ENCODE peak calls at places on chromosomes 3 and 15, in five cellular contexts. Q is GM12878, P is K562, D is H1, H is HepG2. J is an unnamed sample.

GRCh38 chr15:75532413-75533250 is 46.5 kb downstream of the PTPN9 start:
- DNase-seq in Q (no peak), P (peak), D (no peak), H (peak), J (peak)

GRCh38 chr3:52196977-52197376 is 983 bp upstream of the ALAS1 start:
- DNase-seq in Q (no peak), P (no peak), D (no peak), H (no peak), J (no peak)

GRCh38 chr15:72086010-72086697 is 31.8 kb downstream of the MYO9A start:
- DNase-seq in Q (no peak), P (no peak), D (no peak), H (no peak), J (no peak)

GRCh38 chr3:182364323-182364722 is 429.0 kb upstream of the ATP11B start:
- DNase-seq in Q (no peak), P (no peak), D (no peak), H (no peak), J (peak)

GRCh38 chr15:28885289-28885629 is 515 bp upstream of the APBA2 start:
- DNase-seq in Q (no peak), P (no peak), D (no peak), H (no peak), J (no peak)

GRCh38 chr15:92462771-92463170 is 69.1 kb downstream of the ST8SIA2 start:
- DNase-seq in Q (no peak), P (no peak), D (no peak), H (no peak), J (no peak)

GRCh38 chr3:197367081-197367780 is 68.8 kb upstream of the DLG1 start:
- DNase-seq in Q (no peak), P (no peak), D (no peak), H (peak), J (peak)

GRCh38 chr3:28273837-28274236 is 32.4 kb downstream of the CMC1 start:
- DNase-seq in Q (no peak), P (no peak), D (no peak), H (no peak), J (no peak)

GRCh38 chr3:187098925-187099512 is 40.3 kb downstream of the RPL39L start:
- DNase-seq in Q (no peak), P (no peak), D (no peak), H (no peak), J (no peak)

GRCh38 chr15:81303241-81304225 is 20.4 kb downstream of the STARD5 start:
- DNase-seq in Q (no peak), P (no peak), D (peak), H (no peak), J (no peak)

GRCh38 chr3:33000698-33001385 is 49.4 kb downstream of the CCR4 start:
- DNase-seq in Q (no peak), P (no peak), D (no peak), H (no peak), J (no peak)

GRCh38 chr3:105094588-105094987 is 272.1 kb upstream of the ALCAM start:
- DNase-seq in Q (no peak), P (no peak), D (no peak), H (no peak), J (no peak)

GRCh38 chr3:5634411-5634810 is 446.9 kb downstream of the EDEM1 start:
- DNase-seq in Q (no peak), P (no peak), D (no peak), H (no peak), J (no peak)

GRCh38 chr3:126746395-126747177 is 42.5 kb downstream of the CHCHD6 start:
- DNase-seq in Q (no peak), P (peak), D (no peak), H (peak), J (peak)

GRCh38 chr3:181711325-181712135 is at the start of gene SOX2:
- DNase-seq in Q (no peak), P (peak), D (peak), H (peak), J (peak)

GRCh38 chr3:88003115-88003755 is 55.6 kb downstream of the CGGBP1 start:
- DNase-seq in Q (no peak), P (peak), D (no peak), H (peak), J (peak)

GRCh38 chr3:53941945-53942344 is 50.3 kb upstream of the SELENOK start:
- DNase-seq in Q (no peak), P (no peak), D (no peak), H (no peak), J (no peak)

GRCh38 chr3:4426782-4427344 is 40.2 kb downstream of the SUMF1 start:
- DNase-seq in Q (peak), P (no peak), D (no peak), H (peak), J (peak)

GRCh38 chr3:4425707-4426106 is 41.4 kb downstream of the SUMF1 start:
- DNase-seq in Q (no peak), P (no peak), D (no peak), H (no peak), J (no peak)

GRCh38 chr3:4426261-4426781 is 40.7 kb downstream of the SUMF1 start:
- DNase-seq in Q (no peak), P (no peak), D (no peak), H (no peak), J (no peak)

GRCh38 chr3:4421121-4421520 is 45.9 kb downstream of the SUMF1 start:
- DNase-seq in Q (no peak), P (peak), D (no peak), H (no peak), J (no peak)

DNA sequence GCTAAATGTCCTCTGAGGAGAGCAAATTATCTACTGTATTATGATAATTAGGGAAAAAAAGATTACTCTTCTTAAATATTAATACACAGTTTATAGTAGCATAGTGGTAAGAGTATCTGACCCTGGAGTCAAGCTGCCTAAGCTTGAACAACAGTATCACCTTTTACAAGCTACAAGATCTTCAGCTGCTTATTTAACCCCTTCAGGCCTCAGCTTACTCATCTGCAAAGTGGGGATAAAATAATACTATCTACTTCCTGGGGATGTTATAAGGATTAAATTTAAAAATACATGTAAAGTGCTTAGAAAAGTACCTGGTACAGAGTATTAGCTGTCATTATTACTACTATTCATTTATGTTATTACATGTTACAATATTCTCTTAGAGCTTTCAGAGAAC is 42.0 kb downstream of the SUMF1 start:
- DNase-seq in Q (no peak), P (no peak), D (no peak), H (no peak), J (no peak)
- TF ChIP-seq TAF1 in Q (no peak), P (no peak), D (no peak), H (no peak), J (no peak)

GRCh38 chr3:47856669-47857068 is 53.7 kb downstream of the DHX30 start:
- DNase-seq in Q (no peak), P (no peak), D (no peak), H (no peak), J (no peak)
- TF ChIP-seq RAD21 in Q (no peak), P (no peak), D (no peak), H (no peak), J (no peak)

DNA sequence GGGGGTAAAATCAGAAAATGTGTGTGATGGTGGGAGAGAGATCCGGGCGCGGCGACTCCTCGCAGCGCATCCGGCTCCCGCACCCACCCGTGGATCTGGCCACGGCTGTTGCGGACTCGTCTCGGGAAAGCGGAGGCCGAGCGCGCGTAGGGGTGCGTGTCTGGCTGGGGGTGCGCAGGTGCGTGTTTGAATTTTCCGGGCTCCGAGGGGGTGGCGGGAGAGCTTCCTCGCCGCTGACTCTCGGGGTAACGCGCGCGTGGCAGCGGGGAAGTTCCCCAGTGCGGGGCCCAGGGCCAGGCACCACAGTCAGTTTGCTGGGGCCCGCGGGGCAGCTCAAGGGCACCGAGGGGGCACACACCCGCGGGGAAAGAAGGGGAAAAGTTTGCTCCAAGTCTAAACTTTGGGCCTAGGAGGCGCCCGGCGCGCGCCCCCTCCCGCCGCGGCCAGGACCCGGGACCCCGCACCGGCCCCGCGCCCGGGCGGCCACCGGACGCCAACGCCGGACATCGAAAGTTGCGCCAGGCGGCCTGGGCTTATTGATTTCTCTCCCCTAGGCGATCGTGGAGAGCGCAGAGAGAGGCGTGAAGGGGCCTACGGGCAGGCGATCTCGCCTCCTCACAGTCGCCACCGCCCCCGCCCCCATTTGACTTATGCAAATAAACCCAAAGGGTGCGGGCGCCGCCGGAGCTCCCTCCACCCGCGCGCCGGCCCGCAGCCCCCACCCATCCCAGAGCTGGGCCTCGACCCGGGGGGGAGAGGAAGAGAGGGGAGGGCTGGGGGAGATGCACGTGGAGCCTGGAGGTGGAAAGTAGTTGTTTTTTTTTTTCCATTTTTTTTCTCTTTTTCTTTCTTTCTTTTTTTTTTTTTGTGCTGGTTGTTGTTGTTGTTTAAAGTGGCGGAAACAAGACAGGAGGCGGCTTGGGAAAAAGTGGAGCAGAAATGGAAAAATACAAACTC is 638 bp downstream of the FOXP1 start:
- DNase-seq in Q (no peak), P (peak), D (no peak), H (peak), J (peak)
- TF ChIP-seq TAF1 in Q (no peak), P (peak), D (no peak), H (no peak), J (no peak)

GRCh38 chr3:158771982-158772381 is 29.9 kb upstream of the MFSD1 start:
- DNase-seq in Q (no peak), P (no peak), D (no peak), H (no peak), J (no peak)
- TF ChIP-seq RAD21 in Q (no peak), P (no peak), D (no peak), H (no peak), J (no peak)

GRCh38 chr3:148878073-148878472 is 13.0 kb downstream of the CPA3 start:
- DNase-seq in Q (no peak), P (no peak), D (no peak), H (no peak), J (no peak)
- TF ChIP-seq TAF1 in Q (no peak), P (no peak), D (no peak), H (no peak), J (no peak)

DNA sequence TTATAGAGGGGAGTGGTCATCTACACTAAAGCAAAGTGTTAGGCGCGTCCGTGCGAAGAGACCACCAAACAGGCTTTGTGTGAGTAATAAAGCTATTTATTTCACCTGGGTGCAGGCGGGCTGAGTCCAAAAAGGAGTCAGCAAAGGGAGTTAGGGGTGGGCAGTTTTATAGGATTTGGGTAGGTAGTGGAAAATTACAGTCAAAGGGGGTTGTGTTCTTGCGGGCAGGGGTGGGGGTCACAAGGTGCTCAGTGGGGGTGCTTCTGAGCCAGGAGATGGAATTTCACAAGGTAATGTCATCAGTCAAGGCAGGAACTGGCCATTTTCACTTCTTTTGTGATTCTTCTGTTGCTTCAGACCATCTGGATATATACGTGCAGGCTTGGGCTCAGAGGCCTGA is 47.1 kb downstream of the OIP5 start:
- DNase-seq in Q (no peak), P (no peak), D (no peak), H (no peak), J (no peak)
- TF ChIP-seq RAD21 in Q (no peak), P (no peak), D (no peak), H (no peak), J (no peak)